ENCODE peak calls at places on chromosomes 3 and 15, in nine cellular contexts. H is activated T-cell treated with anti-CD3 and anti-CD28 coated beads, Interleukin-2, amount 50 U/mL, for 72 hours; T is activated CD8-positive, alpha-beta memory T cell treated with anti-CD3 and anti-CD28 coated beads for 48 hours; U is tibial artery; P is activated CD4-positive, CD25-positive, alpha-beta regulatory T cell treated with anti-CD3 and anti-CD28 coated beads, Interleukin-2, amount 50 U/mL, for 72 hours; M is Right ventricle myocardium superior; K is AG10803; V is heart left ventricle; G is CD4-positive, alpha-beta T cell. N is an unnamed sample.
A peak's percentile ranks its signal among the peaks of the same experiment; 100 is the strongest.

GRCh38 chr3:60775956-60776355 is 475.3 kb downstream of the FHIT start:
- DNase-seq in T (no peak), M (no peak), H (no peak), K (no peak), U (no peak), G (no peak), V (no peak), P (no peak), N (no peak)

GRCh38 chr3:152842423-152842822 is 7.5 kb downstream of the P2RY1 start:
- DNase-seq in P (no peak), U (no peak), H (no peak), K (no peak), V (no peak), T (no peak), G (no peak), M (no peak), N (no peak)

GRCh38 chr3:48711727-48712126 is 5.3 kb downstream of the IP6K2 start:
- DNase-seq in K (no peak), H (no peak), T (no peak), M (no peak), G (no peak), V (no peak), P (no peak), U (no peak), N (no peak)

GRCh38 chr3:52403271-52403841 is 41.5 kb downstream of the SEMA3G start:
- DNase-seq in P (no peak), M (peak; percentile 22), G (no peak), T (no peak), V (peak; percentile 20), K (no peak), H (no peak), U (peak; percentile 58), N (no peak)

GRCh38 chr15:86772369-86773059 is 692.8 kb downstream of the AGBL1 start:
- DNase-seq in P (no peak), V (no peak), K (no peak), H (no peak), T (no peak), M (no peak), G (no peak), U (no peak), N (no peak)

GRCh38 chr3:45088543-45088942 is 57.6 kb downstream of the CDCP1 start:
- DNase-seq in M (no peak), H (no peak), V (no peak), T (no peak), U (no peak), P (no peak), G (no peak), K (no peak), N (no peak)

GRCh38 chr15:55737373-55737772 is 5.6 kb downstream of the PRTG start:
- DNase-seq in G (no peak), V (peak; percentile 39), U (no peak), H (no peak), M (no peak), T (no peak), K (no peak), P (no peak), N (no peak)

GRCh38 chr3:184238246-184238818 is 8.9 kb downstream of the VWA5B2 start:
- DNase-seq in M (no peak), G (no peak), V (no peak), H (no peak), U (no peak), P (no peak), T (no peak), K (no peak), N (no peak)

GRCh38 chr15:100780208-100780800 is 99.3 kb upstream of the ALDH1A3 start:
- DNase-seq in M (no peak), P (no peak), K (no peak), T (no peak), U (peak; percentile 53), H (no peak), V (no peak), G (no peak), N (no peak)

GRCh38 chr3:8895829-8896228 is 67.4 kb downstream of the RAD18 start:
- DNase-seq in K (no peak), H (no peak), V (no peak), T (no peak), G (no peak), M (no peak), U (no peak), P (no peak), N (no peak)

GRCh38 chr15:43238691-43239131 is 17.9 kb upstream of the EPB42 start:
- DNase-seq in K (no peak), P (no peak), G (no peak), U (no peak), M (no peak), H (no peak), V (no peak), T (no peak), N (no peak)

GRCh38 chr3:195114026-195114425 is 156.9 kb downstream of the XXYLT1 start:
- DNase-seq in G (no peak), P (no peak), T (no peak), K (no peak), V (no peak), M (no peak), H (no peak), U (peak; percentile 38), N (no peak)

GRCh38 chr3:148158210-148158609 is 539.5 kb upstream of the AGTR1 start:
- DNase-seq in M (no peak), H (no peak), T (no peak), V (no peak), K (peak; percentile 43), P (no peak), U (no peak), G (no peak), N (peak; percentile 16)

GRCh38 chr3:146498002-146498736 is 28.8 kb upstream of the PLSCR2 start:
- DNase-seq in H (peak; percentile 38), T (no peak), U (no peak), P (peak; percentile 38), K (no peak), V (no peak), G (no peak), M (no peak), N (no peak)

GRCh38 chr3:123818324-123818920 is 65.7 kb downstream of the MYLK start:
- DNase-seq in P (no peak), H (no peak), V (no peak), M (no peak), U (no peak), K (peak; percentile 73), T (no peak), G (no peak), N (no peak)

GRCh38 chr3:20935791-20936190 is 749.8 kb upstream of the SGO1 start:
- DNase-seq in K (peak; percentile 77), V (no peak), T (no peak), H (no peak), G (no peak), M (no peak), P (no peak), U (no peak), N (peak; percentile 27)

GRCh38 chr15:88908697-88909621 is 4.2 kb downstream of the MFGE8 start:
- DNase-seq in U (no peak), M (peak; percentile 30), G (no peak), T (no peak), P (no peak), K (no peak), V (no peak), H (no peak), N (no peak)

GRCh38 chr3:137845666-137846065 is 81.6 kb downstream of the SOX14 start:
- DNase-seq in K (no peak), M (no peak), T (no peak), U (no peak), V (no peak), G (no peak), P (no peak), H (no peak), N (no peak)

GRCh38 chr3:45939341-45939771 is 3.9 kb upstream of the CXCR6 start:
- DNase-seq in V (no peak), T (no peak), U (peak; percentile 51), M (no peak), G (no peak), K (no peak), H (no peak), P (no peak), N (no peak)

GRCh38 chr15:78599189-78599588 is 21.6 kb downstream of the CHRNA3 start:
- DNase-seq in H (no peak), G (no peak), V (no peak), T (no peak), M (no peak), U (no peak), K (no peak), P (no peak), N (no peak)

GRCh38 chr3:31942446-31942845 is 38.6 kb downstream of the OSBPL10 start:
- DNase-seq in G (no peak), P (no peak), H (no peak), M (no peak), K (no peak), V (no peak), T (no peak), U (no peak), N (no peak)

GRCh38 chr3:127814325-127814781 is 8.0 kb downstream of the MGLL start:
- DNase-seq in T (no peak), P (no peak), U (no peak), V (no peak), G (no peak), H (no peak), K (no peak), M (no peak), N (no peak)

GRCh38 chr3:52216585-52217408 is 8.6 kb downstream of the TLR9 start:
- DNase-seq in G (peak; percentile 71), P (no peak), U (no peak), M (peak; percentile 77), H (peak; percentile 50), K (peak; percentile 52), V (peak; percentile 84), T (no peak), N (peak; percentile 58)

GRCh38 chr15:61200626-61201025 is 28.5 kb downstream of the RORA start:
- DNase-seq in H (no peak), U (no peak), V (no peak), K (no peak), M (no peak), T (no peak), P (no peak), G (no peak), N (no peak)

GRCh38 chr3:28114893-28115292 is 126.5 kb upstream of the CMC1 start:
- DNase-seq in M (no peak), G (no peak), T (no peak), K (no peak), P (no peak), V (no peak), H (no peak), U (no peak), N (no peak)

GRCh38 chr3:47162695-47163022 is 1.3 kb downstream of the SETD2 start:
- DNase-seq in P (no peak), H (no peak), M (no peak), K (peak; percentile 5), U (no peak), T (no peak), G (no peak), V (no peak), N (no peak)

GRCh38 chr3:139654637-139655365 is 23.0 kb downstream of the NMNAT3 start:
- DNase-seq in K (no peak), V (no peak), T (no peak), P (no peak), M (no peak), H (no peak), G (no peak), U (no peak), N (no peak)

GRCh38 chr3:184523825-184524615 is 37.6 kb upstream of the EPHB3 start:
- DNase-seq in U (no peak), P (no peak), K (peak; percentile 64), V (no peak), G (no peak), T (no peak), M (no peak), H (peak; percentile 22), N (peak; percentile 76)

GRCh38 chr15:63491116-63491817 is 13.1 kb upstream of the USP3 start:
- DNase-seq in M (no peak), G (no peak), P (no peak), U (no peak), H (no peak), K (peak; percentile 72), V (no peak), T (no peak), N (no peak)

GRCh38 chr3:99579246-99579645 is 59.1 kb upstream of the COL8A1 start:
- DNase-seq in P (no peak), G (no peak), V (no peak), U (no peak), T (no peak), K (peak; percentile 79), M (no peak), H (no peak), N (peak; percentile 68)

GRCh38 chr3:196287066-196287404 is 491 bp downstream of the PCYT1A start:
- DNase-seq in U (peak; percentile 68), M (peak; percentile 50), H (no peak), G (no peak), K (peak; percentile 25), T (no peak), V (peak; percentile 35), P (no peak), N (peak; percentile 26)

N was measured in AG08395.